ENCODE peak calls at places on chromosomes 7 and 10, in eight cellular contexts. Y, T, V, O, R, B, M and W are unnamed samples.

GRCh38 chr7:55423277-55423711 is 58.2 kb downstream of the LANCL2 start:
- DNase-seq in Y (no peak), T (no peak), V (no peak), O (no peak), R (peak), B (no peak), M (no peak), W (no peak)

GRCh38 chr7:151990567-151990966 is 34.3 kb downstream of the GALNTL5 start:
- DNase-seq in Y (no peak), T (no peak), V (peak), O (no peak), R (peak), B (no peak), M (no peak), W (no peak)

GRCh38 chr7:102409340-102409739 is 13.2 kb downstream of the PRKRIP1 start:
- DNase-seq in Y (no peak), T (no peak), V (no peak), O (no peak), R (no peak), B (no peak), M (no peak), W (no peak)

GRCh38 chr7:116810267-116811116 is 51.9 kb upstream of the CAPZA2 start:
- DNase-seq in Y (no peak), T (no peak), V (peak), O (no peak), R (no peak), B (no peak), M (peak), W (no peak)

GRCh38 chr10:91681361-91682276 is 48.7 kb upstream of the PPP1R3C start:
- DNase-seq in Y (no peak), T (peak), V (no peak), O (no peak), R (peak), B (peak), M (no peak), W (no peak)

GRCh38 chr7:2601065-2601464 is 30.7 kb upstream of the TTYH3 start:
- DNase-seq in Y (no peak), T (no peak), V (no peak), O (no peak), R (no peak), B (no peak), M (no peak), W (no peak)

GRCh38 chr7:112594397-112594796 is 113.6 kb downstream of the LSMEM1 start:
- DNase-seq in Y (peak), T (no peak), V (no peak), O (no peak), R (no peak), B (no peak), M (peak), W (peak)

GRCh38 chr10:51342381-51342780 is 268.1 kb downstream of the PRKG1 start:
- DNase-seq in Y (no peak), T (no peak), V (peak), O (no peak), R (no peak), B (no peak), M (no peak), W (no peak)

GRCh38 chr10:29535012-29535777 is 99.6 kb downstream of the SVIL start:
- DNase-seq in Y (peak), T (peak), V (peak), O (peak), R (peak), B (peak), M (peak), W (peak)
- TF ChIP-seq CTCF in Y (peak), T (peak), V (peak), O (peak), R (peak), B (peak), M (peak), W (peak)

GRCh38 chr7:148911626-148912025 is 27.5 kb upstream of the EZH2 start:
- DNase-seq in Y (no peak), T (no peak), V (no peak), O (no peak), R (peak), B (peak), M (no peak), W (no peak)

GRCh38 chr7:148909560-148909959 is 25.5 kb upstream of the EZH2 start:
- DNase-seq in Y (no peak), T (no peak), V (no peak), O (no peak), R (no peak), B (no peak), M (no peak), W (no peak)

GRCh38 chr7:148903504-148903903 is 19.4 kb upstream of the EZH2 start:
- DNase-seq in Y (no peak), T (no peak), V (no peak), O (no peak), R (no peak), B (no peak), M (no peak), W (no peak)

GRCh38 chr7:148905093-148905666 is 21.1 kb upstream of the EZH2 start:
- DNase-seq in Y (no peak), T (no peak), V (no peak), O (no peak), R (peak), B (peak), M (no peak), W (no peak)

GRCh38 chr7:148906707-148907498 is 22.8 kb upstream of the EZH2 start:
- DNase-seq in Y (no peak), T (no peak), V (no peak), O (no peak), R (no peak), B (no peak), M (no peak), W (no peak)
- TF ChIP-seq CTCF in Y (no peak), T (no peak), V (no peak), O (no peak), R (no peak), B (no peak), M (no peak), W (no peak)

DNA sequence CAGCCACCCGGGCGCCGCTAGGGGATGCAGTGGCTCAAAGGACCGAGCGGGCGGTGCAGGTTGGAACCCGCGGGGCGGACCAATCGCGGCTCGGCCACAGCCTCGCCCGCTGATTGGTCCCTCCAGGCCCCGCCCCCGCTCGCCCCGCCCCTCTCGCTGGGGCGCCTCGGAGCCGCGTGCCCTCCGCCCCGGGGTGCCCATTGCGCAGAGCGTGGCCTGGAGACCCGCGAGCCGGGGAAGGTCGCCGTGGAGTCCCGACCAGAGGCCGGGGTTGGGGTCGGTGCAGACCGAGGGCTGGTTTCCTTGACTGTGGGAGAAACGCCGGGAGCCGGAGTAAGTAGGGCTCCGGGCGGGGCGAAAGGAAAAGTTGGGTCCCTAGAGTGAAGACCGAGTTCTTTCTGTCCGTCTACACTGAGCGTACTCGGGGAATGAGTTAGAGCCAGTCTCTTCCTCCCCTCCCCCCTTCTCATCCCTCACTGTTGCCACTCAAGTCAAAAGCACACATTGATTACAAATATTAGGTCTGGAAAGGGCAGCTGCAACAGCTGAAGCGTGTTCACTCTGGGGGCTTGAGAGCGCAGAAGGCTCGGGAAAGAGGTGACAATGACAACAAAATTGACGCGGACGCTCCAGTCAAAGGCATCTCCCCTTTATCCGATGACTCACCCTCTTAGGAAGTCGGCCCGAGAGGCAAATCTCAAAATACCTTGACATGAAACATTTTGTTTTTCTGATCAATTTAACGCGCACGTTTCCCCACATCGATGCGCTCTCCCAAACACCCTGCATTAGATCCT is 844 bp upstream of the GATA3 start:
- DNase-seq in Y (peak), T (no peak), V (peak), O (peak), R (peak), B (peak), M (peak), W (peak)
- TF ChIP-seq CTCF in Y (no peak), T (peak), V (no peak), O (peak), R (peak), B (peak), M (peak), W (peak)

DNA sequence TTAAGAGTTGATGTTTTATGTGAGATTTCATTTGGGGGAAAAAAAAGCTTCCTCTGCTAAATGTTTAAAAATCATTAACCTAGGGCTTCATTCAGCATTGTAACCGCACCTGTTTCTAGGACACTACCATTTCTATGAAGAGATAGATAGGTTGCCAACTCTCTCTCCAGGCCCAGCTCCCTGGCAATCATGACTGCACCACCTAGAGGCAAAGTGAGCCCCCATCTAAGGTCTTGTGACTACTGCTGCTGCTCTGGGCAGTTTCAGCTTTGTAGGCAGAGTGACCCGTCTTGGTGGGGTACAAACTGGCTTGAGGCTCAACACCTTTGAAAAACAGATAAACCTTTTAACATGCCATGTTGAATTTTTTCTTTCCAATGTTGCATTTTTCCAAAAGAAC is 27.3 kb upstream of the MRC1 start:
- DNase-seq in Y (no peak), T (no peak), V (no peak), O (no peak), R (no peak), B (no peak), M (no peak), W (no peak)
- TF ChIP-seq CTCF in Y (peak), T (no peak), V (no peak), O (no peak), R (no peak), B (no peak), M (no peak), W (no peak)

GRCh38 chr10:227014-227413 is 91.8 kb downstream of the ZMYND11 start:
- DNase-seq in Y (no peak), T (no peak), V (no peak), O (no peak), R (peak), B (no peak), M (peak), W (no peak)

GRCh38 chr10:232061-232460 is 96.8 kb downstream of the ZMYND11 start:
- DNase-seq in Y (no peak), T (no peak), V (no peak), O (no peak), R (no peak), B (no peak), M (no peak), W (no peak)

GRCh38 chr10:232878-233277 is 97.6 kb downstream of the ZMYND11 start:
- DNase-seq in Y (no peak), T (no peak), V (no peak), O (no peak), R (no peak), B (no peak), M (no peak), W (no peak)

GRCh38 chr10:228366-228765 is 93.1 kb downstream of the ZMYND11 start:
- DNase-seq in Y (no peak), T (no peak), V (no peak), O (no peak), R (peak), B (no peak), M (no peak), W (no peak)

DNA sequence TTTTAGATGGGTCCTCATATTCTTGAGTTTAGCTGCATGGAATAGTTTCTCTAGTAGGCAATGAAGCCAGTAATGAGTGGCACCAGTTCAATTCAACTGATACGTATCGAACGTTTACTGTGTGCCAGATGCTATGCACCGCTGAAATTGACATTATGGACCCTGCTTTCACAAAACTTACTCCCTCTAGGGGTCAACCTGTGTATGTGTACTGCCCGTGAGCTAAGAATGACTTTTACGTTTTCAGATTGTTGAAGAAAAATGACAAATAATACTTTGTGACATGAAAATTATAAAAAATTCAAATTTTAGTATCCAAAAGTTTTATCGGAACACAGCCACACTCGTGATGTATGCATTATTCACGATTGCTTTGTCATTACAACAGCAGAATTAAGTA is 95.5 kb downstream of the ZMYND11 start:
- DNase-seq in Y (no peak), T (no peak), V (peak), O (no peak), R (no peak), B (no peak), M (no peak), W (no peak)
- TF ChIP-seq CTCF in Y (peak), T (peak), V (peak), O (no peak), R (peak), B (peak), M (peak), W (no peak)

DNA sequence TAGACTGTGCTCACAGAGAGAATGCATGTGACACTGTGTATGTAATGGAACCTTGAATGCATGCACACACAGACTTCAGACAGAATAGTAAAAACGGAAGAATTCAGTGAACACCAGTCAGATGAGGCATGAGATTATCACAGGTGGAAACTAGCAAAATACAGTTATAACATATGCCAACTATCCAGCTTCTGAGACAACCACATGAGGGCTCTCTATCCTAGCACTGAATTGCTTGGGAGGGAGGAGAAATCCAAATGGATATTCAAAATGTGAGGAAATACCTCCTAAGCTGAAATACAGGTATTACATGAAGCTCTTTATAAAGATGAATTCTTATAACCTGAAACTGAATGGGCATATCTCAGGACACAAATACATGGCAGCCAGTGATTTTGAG is 30.6 kb downstream of the GARS1 start:
- DNase-seq in Y (no peak), T (no peak), V (no peak), O (no peak), R (no peak), B (no peak), M (no peak), W (no peak)
- TF ChIP-seq CTCF in Y (no peak), T (peak), V (no peak), O (no peak), R (no peak), B (no peak), M (no peak), W (no peak)